ENCODE peak calls at places on chromosome 15, in nine cellular contexts. One of them, this sample, is unnamed. For H3K36me3, the result is how much of the 10 kb centered on the place peaks cover.

GRCh38 chr15:83940136-83940535 is 286.2 kb downstream of the ADAMTSL3 start:
- DNase-seq in left lung: no peak
- DNase-seq in sigmoid colon: no peak
- DNase-seq in suprapubic skin: no peak
- DNase-seq in kidney: no peak
- DNase-seq in SK-N-SH: no peak
- DNase-seq in CD8-positive, alpha-beta T cell: no peak
- DNase-seq in colonic mucosa: no peak
- DNase-seq in mammary epithelial cell: no peak
- DNase-seq in this sample: no peak

GRCh38 chr15:49458145-49458544 is 35.1 kb downstream of the FGF7 start:
- DNase-seq in sigmoid colon: no peak
- DNase-seq in kidney: no peak
- DNase-seq in left lung: no peak
- DNase-seq in suprapubic skin: no peak
- DNase-seq in SK-N-SH: no peak
- DNase-seq in CD8-positive, alpha-beta T cell: no peak
- DNase-seq in mammary epithelial cell: no peak
- DNase-seq in colonic mucosa: no peak
- DNase-seq in this sample: no peak

GRCh38 chr15:101062063-101062462 is 142.9 kb downstream of the LRRK1 start:
- DNase-seq in kidney: no peak
- DNase-seq in colonic mucosa: no peak
- DNase-seq in SK-N-SH: no peak
- DNase-seq in CD8-positive, alpha-beta T cell: no peak
- DNase-seq in mammary epithelial cell: no peak
- DNase-seq in suprapubic skin: peak
- DNase-seq in left lung: no peak
- DNase-seq in sigmoid colon: peak
- DNase-seq in this sample: no peak

GRCh38 chr15:48987142-48987541 is 23.4 kb upstream of the SHC4 start:
- DNase-seq in colonic mucosa: no peak
- DNase-seq in suprapubic skin: no peak
- DNase-seq in mammary epithelial cell: no peak
- DNase-seq in CD8-positive, alpha-beta T cell: no peak
- DNase-seq in kidney: no peak
- DNase-seq in SK-N-SH: no peak
- DNase-seq in sigmoid colon: no peak
- DNase-seq in left lung: no peak
- DNase-seq in this sample: no peak

GRCh38 chr15:33467816-33468163 is 157.0 kb downstream of the RYR3 start:
- DNase-seq in suprapubic skin: no peak
- DNase-seq in SK-N-SH: no peak
- DNase-seq in kidney: no peak
- DNase-seq in sigmoid colon: no peak
- DNase-seq in colonic mucosa: no peak
- DNase-seq in left lung: no peak
- DNase-seq in mammary epithelial cell: no peak
- DNase-seq in CD8-positive, alpha-beta T cell: no peak
- DNase-seq in this sample: no peak

GRCh38 chr15:60551781-60552161 is 72.8 kb upstream of the ICE2 start:
- DNase-seq in kidney: no peak
- DNase-seq in sigmoid colon: no peak
- DNase-seq in left lung: no peak
- DNase-seq in suprapubic skin: no peak
- DNase-seq in SK-N-SH: no peak
- DNase-seq in colonic mucosa: no peak
- DNase-seq in mammary epithelial cell: peak
- DNase-seq in CD8-positive, alpha-beta T cell: no peak
- DNase-seq in this sample: no peak

GRCh38 chr15:60945196-60945595 is 283.9 kb downstream of the RORA start:
- DNase-seq in left lung: no peak
- DNase-seq in mammary epithelial cell: no peak
- DNase-seq in SK-N-SH: peak
- DNase-seq in colonic mucosa: no peak
- DNase-seq in kidney: no peak
- DNase-seq in sigmoid colon: peak
- DNase-seq in CD8-positive, alpha-beta T cell: no peak
- DNase-seq in suprapubic skin: peak
- DNase-seq in this sample: peak

GRCh38 chr15:59237119-59237853 is 30.6 kb downstream of the LDHAL6B start:
- DNase-seq in CD8-positive, alpha-beta T cell: no peak
- DNase-seq in mammary epithelial cell: no peak
- DNase-seq in kidney: no peak
- DNase-seq in suprapubic skin: no peak
- DNase-seq in SK-N-SH: no peak
- DNase-seq in sigmoid colon: no peak
- DNase-seq in left lung: no peak
- DNase-seq in colonic mucosa: no peak
- DNase-seq in this sample: no peak

GRCh38 chr15:36887214-36888017 is 212.9 kb downstream of the MEIS2 start:
- DNase-seq in kidney: peak
- DNase-seq in suprapubic skin: no peak
- DNase-seq in left lung: peak
- DNase-seq in mammary epithelial cell: no peak
- DNase-seq in CD8-positive, alpha-beta T cell: no peak
- DNase-seq in colonic mucosa: no peak
- DNase-seq in SK-N-SH: no peak
- DNase-seq in sigmoid colon: no peak
- DNase-seq in this sample: no peak

GRCh38 chr15:39593071-39594055 is 12.5 kb downstream of the THBS1 start:
- DNase-seq in SK-N-SH: no peak
- DNase-seq in mammary epithelial cell: peak
- DNase-seq in CD8-positive, alpha-beta T cell: no peak
- DNase-seq in left lung: no peak
- DNase-seq in sigmoid colon: no peak
- DNase-seq in suprapubic skin: no peak
- DNase-seq in kidney: no peak
- DNase-seq in colonic mucosa: no peak
- DNase-seq in this sample: no peak

GRCh38 chr15:51121118-51121517 is 26.4 kb upstream of the TNFAIP8L3 start:
- DNase-seq in mammary epithelial cell: peak
- DNase-seq in left lung: no peak
- DNase-seq in suprapubic skin: no peak
- DNase-seq in kidney: no peak
- DNase-seq in colonic mucosa: no peak
- DNase-seq in sigmoid colon: no peak
- DNase-seq in SK-N-SH: no peak
- DNase-seq in CD8-positive, alpha-beta T cell: no peak
- DNase-seq in this sample: no peak

GRCh38 chr15:91887321-91887720 is 33.8 kb downstream of the SLCO3A1 start:
- DNase-seq in sigmoid colon: no peak
- DNase-seq in suprapubic skin: no peak
- DNase-seq in colonic mucosa: no peak
- DNase-seq in kidney: no peak
- DNase-seq in mammary epithelial cell: no peak
- DNase-seq in CD8-positive, alpha-beta T cell: no peak
- DNase-seq in left lung: no peak
- DNase-seq in SK-N-SH: no peak
- DNase-seq in this sample: no peak

GRCh38 chr15:31328999-31329639 is 2.5 kb downstream of the KLF13 start:
- DNase-seq in CD8-positive, alpha-beta T cell: peak
- DNase-seq in SK-N-SH: peak
- DNase-seq in left lung: no peak
- DNase-seq in mammary epithelial cell: peak
- DNase-seq in kidney: peak
- DNase-seq in suprapubic skin: no peak
- DNase-seq in colonic mucosa: peak
- DNase-seq in sigmoid colon: peak
- DNase-seq in this sample: peak

GRCh38 chr15:75359537-75360250 is 8.7 kb downstream of the MAN2C1 start:
- DNase-seq in suprapubic skin: no peak
- DNase-seq in colonic mucosa: no peak
- DNase-seq in left lung: no peak
- DNase-seq in SK-N-SH: no peak
- DNase-seq in kidney: peak
- DNase-seq in mammary epithelial cell: no peak
- DNase-seq in CD8-positive, alpha-beta T cell: no peak
- DNase-seq in sigmoid colon: no peak
- DNase-seq in this sample: no peak
- H3K36me3 ChIP-seq in suprapubic skin: half or more
- H3K36me3 ChIP-seq in colonic mucosa: under half
- H3K36me3 ChIP-seq in left lung: half or more
- H3K36me3 ChIP-seq in SK-N-SH: half or more
- H3K36me3 ChIP-seq in kidney: under half
- H3K36me3 ChIP-seq in mammary epithelial cell: under half
- H3K36me3 ChIP-seq in CD8-positive, alpha-beta T cell: under half
- H3K36me3 ChIP-seq in sigmoid colon: half or more
- H3K36me3 ChIP-seq in this sample: half or more

DNA sequence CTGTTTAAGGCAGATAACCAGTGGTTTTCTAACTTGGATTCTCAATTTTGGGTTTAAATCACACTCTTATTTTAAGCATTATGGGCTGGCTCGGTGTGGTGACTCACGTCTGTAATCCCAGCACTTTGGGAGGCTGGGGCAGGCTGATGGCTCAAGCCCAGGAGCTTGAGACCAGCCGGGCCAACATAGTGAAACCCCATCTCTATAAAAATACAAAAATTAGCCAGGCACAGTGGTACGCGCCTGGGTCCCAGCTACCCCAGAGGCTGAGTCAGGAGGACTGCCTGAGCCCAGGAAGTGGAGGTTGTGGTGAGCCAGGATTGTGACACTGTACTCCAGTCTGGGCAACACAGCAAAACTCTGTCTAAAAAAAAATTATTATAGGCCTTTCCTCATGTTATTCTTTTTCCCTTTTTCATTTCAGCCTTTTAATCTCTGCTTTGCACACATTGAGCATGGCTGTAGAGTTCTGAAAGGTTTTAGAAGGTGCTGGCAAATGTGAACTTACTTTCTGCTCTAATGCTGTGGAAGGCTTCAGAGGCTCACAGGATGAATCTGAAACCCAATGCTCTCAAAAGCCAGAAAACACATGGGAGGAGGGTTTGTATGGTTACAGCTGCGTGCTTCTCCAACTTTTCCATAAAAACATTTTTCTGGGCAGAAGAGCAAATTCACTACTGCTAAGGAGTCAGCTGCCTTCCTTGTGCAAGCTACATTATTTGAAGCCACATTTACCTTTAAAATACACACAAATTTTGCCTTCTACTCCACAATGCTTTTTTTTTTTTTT is 32.5 kb downstream of the CHAC1 start:
- DNase-seq in colonic mucosa: no peak
- DNase-seq in SK-N-SH: no peak
- DNase-seq in kidney: no peak
- DNase-seq in left lung: no peak
- DNase-seq in CD8-positive, alpha-beta T cell: no peak
- DNase-seq in suprapubic skin: no peak
- DNase-seq in mammary epithelial cell: no peak
- DNase-seq in sigmoid colon: no peak
- DNase-seq in this sample: no peak
- H3K27ac ChIP-seq in colonic mucosa: no peak
- H3K27ac ChIP-seq in SK-N-SH: no peak
- H3K27ac ChIP-seq in kidney: no peak
- H3K27ac ChIP-seq in left lung: no peak
- H3K27ac ChIP-seq in CD8-positive, alpha-beta T cell: no peak
- H3K27ac ChIP-seq in suprapubic skin: no peak
- H3K27ac ChIP-seq in mammary epithelial cell: no peak
- H3K27ac ChIP-seq in sigmoid colon: no peak
- H3K27ac ChIP-seq in this sample: peak

GRCh38 chr15:78889000-78889399 is 16.3 kb downstream of the MORF4L1 start:
- DNase-seq in CD8-positive, alpha-beta T cell: no peak
- DNase-seq in colonic mucosa: no peak
- DNase-seq in SK-N-SH: no peak
- DNase-seq in mammary epithelial cell: no peak
- DNase-seq in suprapubic skin: no peak
- DNase-seq in left lung: no peak
- DNase-seq in kidney: no peak
- DNase-seq in sigmoid colon: no peak
- DNase-seq in this sample: no peak
- H3K36me3 ChIP-seq in CD8-positive, alpha-beta T cell: half or more
- H3K36me3 ChIP-seq in colonic mucosa: under half
- H3K36me3 ChIP-seq in SK-N-SH: half or more
- H3K36me3 ChIP-seq in mammary epithelial cell: half or more
- H3K36me3 ChIP-seq in suprapubic skin: half or more
- H3K36me3 ChIP-seq in left lung: half or more
- H3K36me3 ChIP-seq in kidney: under half
- H3K36me3 ChIP-seq in sigmoid colon: half or more
- H3K36me3 ChIP-seq in this sample: under half

GRCh38 chr15:85022860-85023403 is 41.3 kb downstream of the PDE8A start:
- DNase-seq in left lung: no peak
- DNase-seq in sigmoid colon: no peak
- DNase-seq in mammary epithelial cell: no peak
- DNase-seq in suprapubic skin: no peak
- DNase-seq in kidney: no peak
- DNase-seq in CD8-positive, alpha-beta T cell: no peak
- DNase-seq in colonic mucosa: no peak
- DNase-seq in SK-N-SH: no peak
- DNase-seq in this sample: no peak

GRCh38 chr15:85026304-85027032 is 44.8 kb downstream of the PDE8A start:
- DNase-seq in left lung: no peak
- DNase-seq in kidney: no peak
- DNase-seq in mammary epithelial cell: no peak
- DNase-seq in CD8-positive, alpha-beta T cell: no peak
- DNase-seq in colonic mucosa: no peak
- DNase-seq in suprapubic skin: no peak
- DNase-seq in SK-N-SH: no peak
- DNase-seq in sigmoid colon: no peak
- DNase-seq in this sample: no peak

GRCh38 chr15:85024003-85024402 is 42.3 kb downstream of the PDE8A start:
- DNase-seq in suprapubic skin: no peak
- DNase-seq in CD8-positive, alpha-beta T cell: no peak
- DNase-seq in kidney: no peak
- DNase-seq in SK-N-SH: no peak
- DNase-seq in sigmoid colon: no peak
- DNase-seq in mammary epithelial cell: no peak
- DNase-seq in colonic mucosa: no peak
- DNase-seq in left lung: no peak
- DNase-seq in this sample: no peak

GRCh38 chr15:85025516-85026279 is 44.0 kb downstream of the PDE8A start:
- DNase-seq in CD8-positive, alpha-beta T cell: no peak
- DNase-seq in kidney: no peak
- DNase-seq in sigmoid colon: no peak
- DNase-seq in left lung: no peak
- DNase-seq in colonic mucosa: no peak
- DNase-seq in SK-N-SH: no peak
- DNase-seq in mammary epithelial cell: no peak
- DNase-seq in suprapubic skin: no peak
- DNase-seq in this sample: no peak

DNA sequence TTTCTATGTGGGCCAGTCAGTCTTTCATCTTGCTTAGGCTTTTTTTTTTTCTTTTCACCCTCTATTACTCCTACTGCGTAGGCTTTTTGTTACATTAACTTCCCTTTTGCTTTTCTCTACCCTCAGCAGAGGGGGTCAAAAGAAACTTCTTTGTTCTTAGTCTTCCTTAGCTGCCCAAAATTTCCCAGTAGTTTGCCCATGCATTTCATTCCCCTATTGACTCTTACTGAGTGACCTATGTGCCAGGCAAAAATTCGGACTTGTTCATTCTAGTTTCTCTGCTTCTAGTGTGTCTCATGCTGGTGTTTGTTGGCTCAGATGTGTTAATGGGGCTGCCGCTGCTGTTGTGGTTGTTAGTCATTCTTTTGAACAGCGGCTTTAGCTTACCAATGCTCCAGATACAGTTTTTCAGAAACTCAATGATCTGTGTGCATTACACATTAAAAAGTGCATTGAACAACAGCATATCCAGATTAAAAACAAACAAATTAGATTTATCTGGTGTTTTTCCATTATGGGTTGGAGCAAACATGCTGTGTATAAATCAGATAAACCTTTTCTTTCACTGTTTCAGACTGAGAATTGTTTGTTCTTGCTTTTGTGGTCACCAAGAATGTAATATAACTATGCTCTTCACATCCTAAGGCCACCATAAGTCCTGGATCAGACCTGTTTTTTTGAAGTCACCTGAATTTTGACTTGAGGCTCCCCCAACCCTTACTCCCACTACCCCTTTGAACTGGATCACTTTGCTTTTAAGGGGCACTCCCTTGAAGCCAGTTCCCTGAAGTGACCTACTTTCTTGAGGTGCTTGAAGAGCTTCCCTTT is 43.1 kb downstream of the PDE8A start:
- DNase-seq in kidney: no peak
- DNase-seq in sigmoid colon: no peak
- DNase-seq in mammary epithelial cell: peak
- DNase-seq in suprapubic skin: no peak
- DNase-seq in SK-N-SH: no peak
- DNase-seq in left lung: no peak
- DNase-seq in colonic mucosa: no peak
- DNase-seq in CD8-positive, alpha-beta T cell: no peak
- DNase-seq in this sample: no peak
- H3K27ac ChIP-seq in kidney: peak
- H3K27ac ChIP-seq in sigmoid colon: no peak
- H3K27ac ChIP-seq in mammary epithelial cell: no peak
- H3K27ac ChIP-seq in suprapubic skin: no peak
- H3K27ac ChIP-seq in SK-N-SH: peak
- H3K27ac ChIP-seq in left lung: peak
- H3K27ac ChIP-seq in colonic mucosa: no peak
- H3K27ac ChIP-seq in CD8-positive, alpha-beta T cell: no peak
- H3K27ac ChIP-seq in this sample: no peak